ENCODE peak calls at places on chromosomes 1 and 21, in seven cellular contexts. One of them, this sample, is unnamed.

GRCh38 chr1:53383471-53383870 is 55.6 kb upstream of the LRP8 start:
- DNase-seq in H1: no peak
- DNase-seq in H9: no peak
- DNase-seq in mesendoderm: no peak
- DNase-seq in mesenchymal stem cell: no peak
- DNase-seq in trophoblast cell: no peak
- DNase-seq in neuronal stem cell: no peak
- DNase-seq in this sample: no peak

GRCh38 chr1:58929667-58930325 is 145.9 kb upstream of the JUN start:
- DNase-seq in neuronal stem cell: no peak
- DNase-seq in mesendoderm: no peak
- DNase-seq in trophoblast cell: peak; percentile 43
- DNase-seq in mesenchymal stem cell: peak; percentile 36
- DNase-seq in H9: no peak
- DNase-seq in H1: no peak
- DNase-seq in this sample: no peak

GRCh38 chr1:232627645-232628334 is 2.1 kb downstream of the SIPA1L2 start:
- DNase-seq in H1: no peak
- DNase-seq in H9: peak; percentile 41
- DNase-seq in trophoblast cell: no peak
- DNase-seq in mesenchymal stem cell: peak; percentile 57
- DNase-seq in neuronal stem cell: no peak
- DNase-seq in mesendoderm: peak; percentile 87
- DNase-seq in this sample: peak; percentile 52

GRCh38 chr1:181077576-181078242 is 10.8 kb upstream of the IER5 start:
- DNase-seq in mesenchymal stem cell: no peak
- DNase-seq in trophoblast cell: peak; percentile 67
- DNase-seq in neuronal stem cell: no peak
- DNase-seq in H9: no peak
- DNase-seq in mesendoderm: peak; percentile 80
- DNase-seq in H1: no peak
- DNase-seq in this sample: peak; percentile 61

GRCh38 chr1:38451541-38451993 is 405.0 kb upstream of the POU3F1 start:
- DNase-seq in H1: peak; percentile 53
- DNase-seq in mesendoderm: peak; percentile 87
- DNase-seq in neuronal stem cell: no peak
- DNase-seq in mesenchymal stem cell: no peak
- DNase-seq in trophoblast cell: no peak
- DNase-seq in H9: no peak
- DNase-seq in this sample: peak; percentile 30

GRCh38 chr1:113191579-113192076 is 118.6 kb downstream of the LRIG2 start:
- DNase-seq in H1: no peak
- DNase-seq in neuronal stem cell: no peak
- DNase-seq in mesendoderm: no peak
- DNase-seq in mesenchymal stem cell: no peak
- DNase-seq in H9: no peak
- DNase-seq in trophoblast cell: no peak
- DNase-seq in this sample: no peak

GRCh38 chr1:186985889-186986491 is 157.2 kb downstream of the PLA2G4A start:
- DNase-seq in mesendoderm: peak; percentile 67
- DNase-seq in neuronal stem cell: peak; percentile 45
- DNase-seq in mesenchymal stem cell: peak; percentile 78
- DNase-seq in H9: no peak
- DNase-seq in H1: no peak
- DNase-seq in trophoblast cell: peak; percentile 25
- DNase-seq in this sample: peak; percentile 78

GRCh38 chr1:183553769-183554168 is 36.5 kb downstream of the NCF2 start:
- DNase-seq in trophoblast cell: no peak
- DNase-seq in H1: no peak
- DNase-seq in mesendoderm: peak; percentile 87
- DNase-seq in mesenchymal stem cell: no peak
- DNase-seq in neuronal stem cell: no peak
- DNase-seq in H9: no peak
- DNase-seq in this sample: no peak

GRCh38 chr1:90781429-90782020 is 64.4 kb upstream of the BARHL2 start:
- DNase-seq in mesendoderm: no peak
- DNase-seq in neuronal stem cell: no peak
- DNase-seq in mesenchymal stem cell: no peak
- DNase-seq in trophoblast cell: no peak
- DNase-seq in H1: no peak
- DNase-seq in H9: no peak
- DNase-seq in this sample: no peak

GRCh38 chr1:159987186-159987585 is 33.1 kb upstream of the SLAMF9 start:
- DNase-seq in H9: no peak
- DNase-seq in trophoblast cell: no peak
- DNase-seq in H1: peak; percentile 23
- DNase-seq in neuronal stem cell: no peak
- DNase-seq in mesendoderm: no peak
- DNase-seq in mesenchymal stem cell: no peak
- DNase-seq in this sample: no peak

GRCh38 chr1:155976062-155976912 is 2.1 kb downstream of the ARHGEF2 start:
- DNase-seq in H1: peak; percentile 50
- DNase-seq in neuronal stem cell: no peak
- DNase-seq in mesenchymal stem cell: peak; percentile 55
- DNase-seq in H9: peak; percentile 68
- DNase-seq in trophoblast cell: no peak
- DNase-seq in mesendoderm: peak; percentile 93
- DNase-seq in this sample: peak; percentile 75

GRCh38 chr1:20359451-20360330 is 69.0 kb downstream of the VWA5B1 start:
- DNase-seq in neuronal stem cell: no peak
- DNase-seq in H1: no peak
- DNase-seq in mesendoderm: no peak
- DNase-seq in trophoblast cell: no peak
- DNase-seq in H9: no peak
- DNase-seq in mesenchymal stem cell: no peak
- DNase-seq in this sample: no peak

GRCh38 chr1:245197911-245198379 is 43.2 kb downstream of the KIF26B start:
- DNase-seq in H9: no peak
- DNase-seq in neuronal stem cell: no peak
- DNase-seq in mesendoderm: peak; percentile 12
- DNase-seq in trophoblast cell: no peak
- DNase-seq in H1: no peak
- DNase-seq in mesenchymal stem cell: peak; percentile 65
- DNase-seq in this sample: peak; percentile 79

GRCh38 chr1:12179111-12179519 is 12.3 kb downstream of the TNFRSF1B start:
- DNase-seq in trophoblast cell: peak; percentile 80
- DNase-seq in H1: no peak
- DNase-seq in mesendoderm: no peak
- DNase-seq in mesenchymal stem cell: peak; percentile 92
- DNase-seq in neuronal stem cell: no peak
- DNase-seq in H9: no peak
- DNase-seq in this sample: peak; percentile 88

GRCh38 chr1:17762313-17762712 is 7.2 kb downstream of the ACTL8 start:
- DNase-seq in H1: no peak
- DNase-seq in mesendoderm: no peak
- DNase-seq in trophoblast cell: no peak
- DNase-seq in H9: no peak
- DNase-seq in neuronal stem cell: no peak
- DNase-seq in mesenchymal stem cell: no peak
- DNase-seq in this sample: no peak

GRCh38 chr1:911875-912739 is 11.6 kb upstream of the SAMD11 start:
- DNase-seq in mesendoderm: no peak
- DNase-seq in mesenchymal stem cell: no peak
- DNase-seq in neuronal stem cell: no peak
- DNase-seq in H1: no peak
- DNase-seq in H9: no peak
- DNase-seq in trophoblast cell: no peak
- DNase-seq in this sample: no peak

GRCh38 chr1:155323729-155324040 is 3.0 kb downstream of the RUSC1 start:
- DNase-seq in mesenchymal stem cell: peak; percentile 94
- DNase-seq in trophoblast cell: peak; percentile 89
- DNase-seq in mesendoderm: peak; percentile 92
- DNase-seq in H1: peak; percentile 93
- DNase-seq in neuronal stem cell: peak; percentile 89
- DNase-seq in H9: peak; percentile 89
- DNase-seq in this sample: peak; percentile 86

GRCh38 chr21:15408089-15408488 is 321.7 kb upstream of the USP25 start:
- DNase-seq in neuronal stem cell: no peak
- DNase-seq in mesendoderm: no peak
- DNase-seq in H1: no peak
- DNase-seq in H9: no peak
- DNase-seq in mesenchymal stem cell: no peak
- DNase-seq in trophoblast cell: no peak
- DNase-seq in this sample: no peak

GRCh38 chr21:29298348-29299045 is at the start of gene BACH1:
- DNase-seq in neuronal stem cell: peak; percentile 84
- DNase-seq in trophoblast cell: peak; percentile 95
- DNase-seq in mesendoderm: peak; percentile 94
- DNase-seq in mesenchymal stem cell: peak; percentile 92
- DNase-seq in H9: peak; percentile 91
- DNase-seq in H1: peak; percentile 93
- DNase-seq in this sample: peak; percentile 91

GRCh38 chr1:168386949-168387586 is 106.4 kb downstream of the TBX19 start:
- DNase-seq in mesenchymal stem cell: no peak
- DNase-seq in mesendoderm: peak; percentile 87
- DNase-seq in trophoblast cell: peak; percentile 70
- DNase-seq in H9: peak; percentile 81
- DNase-seq in neuronal stem cell: peak; percentile 20
- DNase-seq in H1: peak; percentile 78
- DNase-seq in this sample: no peak

GRCh38 chr21:36127250-36127904 is 7.5 kb upstream of the CBR3 start:
- DNase-seq in neuronal stem cell: no peak
- DNase-seq in H9: peak; percentile 4
- DNase-seq in mesendoderm: no peak
- DNase-seq in H1: no peak
- DNase-seq in trophoblast cell: no peak
- DNase-seq in mesenchymal stem cell: no peak
- DNase-seq in this sample: no peak

DNA sequence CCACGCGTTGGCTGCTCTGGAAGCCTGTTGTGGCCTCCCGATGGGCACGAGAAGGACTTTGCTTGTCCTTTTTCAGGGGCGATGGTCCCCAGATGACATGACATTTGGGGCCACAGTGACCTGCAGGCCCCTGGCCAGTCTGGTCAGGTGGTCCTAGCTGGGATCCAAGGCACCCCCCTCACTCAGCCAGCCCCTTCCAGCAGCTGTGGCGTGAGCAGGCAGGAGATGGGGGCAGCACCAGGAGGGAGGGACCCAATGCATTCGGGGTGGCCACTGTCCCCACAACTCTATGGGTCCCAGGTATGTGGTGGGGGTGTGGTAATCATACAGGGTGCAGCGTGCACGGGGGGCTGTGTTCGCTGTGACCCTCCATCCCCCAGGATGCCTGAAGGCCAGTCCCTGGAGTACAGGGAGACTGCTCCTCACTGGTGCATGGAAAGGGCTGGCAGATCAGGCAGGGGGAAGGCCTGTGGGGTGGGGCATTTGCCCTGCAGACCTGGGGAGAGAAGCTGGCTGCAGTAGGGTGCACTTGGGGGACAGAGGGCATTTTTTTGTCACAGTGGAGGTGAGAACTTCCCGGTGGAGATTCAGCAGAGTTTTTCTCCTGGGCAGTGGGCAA is 31.7 kb downstream of the WNT3A start:
- DNase-seq in H9: peak; percentile 24
- DNase-seq in neuronal stem cell: no peak
- DNase-seq in trophoblast cell: no peak
- DNase-seq in H1: peak; percentile 39
- DNase-seq in mesendoderm: no peak
- DNase-seq in mesenchymal stem cell: no peak
- DNase-seq in this sample: no peak
- H3K18ac ChIP-seq in H9: no peak overlapping the region
- H3K18ac ChIP-seq in neuronal stem cell: peak overlapping the region; percentile 89
- H3K18ac ChIP-seq in trophoblast cell: no peak overlapping the region
- H3K18ac ChIP-seq in H1: no peak overlapping the region
- H3K18ac ChIP-seq in mesendoderm: no peak overlapping the region
- H3K18ac ChIP-seq in mesenchymal stem cell: no peak overlapping the region
- H3K18ac ChIP-seq in this sample: no peak overlapping the region

DNA sequence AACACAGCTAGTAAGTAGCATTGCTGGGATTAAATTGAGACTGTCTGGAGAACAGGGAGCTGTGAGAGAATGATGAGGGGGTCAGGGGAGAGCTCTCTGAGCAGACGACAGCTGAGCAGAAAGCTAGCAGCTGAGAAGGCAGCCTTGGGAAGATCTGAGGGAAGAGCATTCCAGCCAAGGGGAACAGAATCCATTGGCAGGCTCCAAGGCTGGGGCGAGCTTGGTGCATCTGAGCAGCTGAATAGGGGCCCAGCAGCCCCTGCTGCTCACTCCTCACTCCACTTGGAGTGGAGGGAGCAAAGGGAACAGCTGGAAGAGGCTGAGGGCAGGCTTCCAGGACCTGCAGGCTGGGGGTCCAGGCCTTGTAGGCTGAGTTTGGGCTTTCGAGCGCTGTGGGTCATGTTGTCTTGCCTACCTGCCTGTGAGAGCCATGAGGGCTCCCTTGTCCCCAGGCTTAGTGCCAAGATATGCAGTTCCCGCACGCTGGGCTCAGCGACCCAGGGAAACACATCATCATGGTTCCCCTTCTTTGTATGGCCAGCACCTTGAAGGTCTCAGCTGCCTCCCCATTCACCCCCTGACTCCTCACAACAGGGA is 10.5 kb downstream of the ACOT11 start:
- DNase-seq in H1: no peak
- DNase-seq in mesendoderm: no peak
- DNase-seq in neuronal stem cell: no peak
- DNase-seq in trophoblast cell: no peak
- DNase-seq in H9: no peak
- DNase-seq in mesenchymal stem cell: peak; percentile 9
- DNase-seq in this sample: no peak
- H4K8ac ChIP-seq in H1: no peak overlapping the region
- H4K8ac ChIP-seq in mesendoderm: no peak overlapping the region
- H4K8ac ChIP-seq in neuronal stem cell: no peak overlapping the region
- H4K8ac ChIP-seq in trophoblast cell: no peak overlapping the region
- H4K8ac ChIP-seq in H9: no peak overlapping the region
- H4K8ac ChIP-seq in mesenchymal stem cell: no peak overlapping the region
- H4K8ac ChIP-seq in this sample: no peak overlapping the region

DNA sequence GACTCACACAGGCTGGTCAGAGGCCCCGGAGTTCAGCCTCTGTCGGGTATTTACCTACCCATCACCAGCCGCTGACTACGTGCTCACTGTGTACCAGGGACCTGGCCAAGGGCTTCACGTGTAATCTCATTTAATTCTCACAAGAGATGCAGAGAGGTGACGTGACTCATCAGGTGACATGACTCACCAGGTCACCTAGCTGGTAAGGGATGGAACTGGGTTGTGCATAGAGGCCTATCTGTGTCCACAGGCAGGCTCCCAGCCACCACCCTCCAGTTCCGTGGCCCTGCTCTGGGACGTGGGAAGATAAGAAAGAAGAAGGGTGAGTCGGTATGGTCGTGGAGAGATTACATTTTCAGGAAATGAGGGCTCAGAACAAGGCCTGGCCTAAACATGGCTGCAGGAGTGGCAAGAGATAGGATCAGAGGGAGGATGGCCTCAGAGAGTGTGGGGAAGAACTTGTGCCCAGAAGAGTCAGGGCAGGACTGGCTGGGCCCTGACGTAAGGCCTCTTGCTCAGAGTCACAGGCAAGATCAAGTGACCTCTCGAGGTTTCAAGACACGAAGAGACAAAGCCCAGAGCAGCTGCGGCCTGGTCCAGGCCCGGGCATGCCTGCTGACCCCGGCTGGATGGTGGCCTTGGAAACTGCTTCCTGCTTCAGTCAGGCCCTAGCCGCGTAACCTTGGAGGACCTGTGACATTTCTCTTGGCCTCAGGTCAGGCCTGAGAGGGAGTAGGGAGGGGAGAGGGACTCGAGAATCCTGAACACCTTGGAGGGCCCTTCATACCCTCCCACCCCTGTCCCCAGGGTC is 52.7 kb upstream of the WASF2 start:
- DNase-seq in mesendoderm: peak; percentile 82
- DNase-seq in mesenchymal stem cell: peak; percentile 93
- DNase-seq in H1: no peak
- DNase-seq in H9: no peak
- DNase-seq in neuronal stem cell: no peak
- DNase-seq in trophoblast cell: peak; percentile 97
- DNase-seq in this sample: peak; percentile 85
- H3K4ac ChIP-seq in mesendoderm: no peak overlapping the region
- H3K4ac ChIP-seq in mesenchymal stem cell: peak overlapping the region; percentile 94
- H3K4ac ChIP-seq in H1: peak overlapping the region; percentile 55
- H3K4ac ChIP-seq in H9: no peak overlapping the region
- H3K4ac ChIP-seq in neuronal stem cell: no peak overlapping the region
- H3K4ac ChIP-seq in trophoblast cell: peak overlapping the region; percentile 29
- H3K4ac ChIP-seq in this sample: peak overlapping the region; percentile 83

GRCh38 chr21:32350981-32351380 is 41.8 kb downstream of the URB1 start:
- DNase-seq in H1: no peak
- DNase-seq in mesendoderm: no peak
- DNase-seq in mesenchymal stem cell: no peak
- DNase-seq in H9: peak; percentile 16
- DNase-seq in neuronal stem cell: no peak
- DNase-seq in trophoblast cell: no peak
- DNase-seq in this sample: no peak
- H3K18ac ChIP-seq in H1: no peak overlapping the region
- H3K18ac ChIP-seq in mesendoderm: no peak overlapping the region
- H3K18ac ChIP-seq in mesenchymal stem cell: no peak overlapping the region
- H3K18ac ChIP-seq in H9: no peak overlapping the region
- H3K18ac ChIP-seq in neuronal stem cell: no peak overlapping the region
- H3K18ac ChIP-seq in trophoblast cell: no peak overlapping the region
- H3K18ac ChIP-seq in this sample: no peak overlapping the region